ENCODE peak calls at places on chromosomes 7 and 10, in four cellular contexts. C is esophagus squamous epithelium, S is hepatocyte, R is endodermal cell. V is an unnamed sample.

GRCh38 chr7:107697246-107698044 is 36.8 kb downstream of the SLC26A4 start:
- DNase-seq in C (no peak), S (no peak), R (no peak), V (no peak)

GRCh38 chr10:114239117-114239993 is at the start of gene VWA2:
- DNase-seq in C (no peak), S (peak; percentile 80), R (peak; percentile 88), V (no peak)

GRCh38 chr10:57457972-57458512 is 809.7 kb downstream of the IPMK start:
- DNase-seq in C (no peak), S (no peak), R (no peak), V (no peak)

GRCh38 chr10:74083304-74083703 is 67.3 kb downstream of the AP3M1 start:
- DNase-seq in C (no peak), S (no peak), R (no peak), V (no peak)

GRCh38 chr7:107180378-107180777 is 11.6 kb downstream of the HBP1 start:
- DNase-seq in C (no peak), S (peak; percentile 72), R (no peak), V (peak; percentile 69)

GRCh38 chr7:44061645-44062179 is 3.7 kb downstream of the PGAM2 start:
- DNase-seq in C (no peak), S (no peak), R (no peak), V (no peak)

GRCh38 chr10:3439183-3439582 is 266.6 kb upstream of the PITRM1 start:
- DNase-seq in C (no peak), S (no peak), R (no peak), V (no peak)

GRCh38 chr7:131625817-131626372 is 69.5 kb upstream of the PODXL start:
- DNase-seq in C (no peak), S (peak; percentile 71), R (peak; percentile 96), V (peak; percentile 83)

GRCh38 chr7:108581655-108582491 is 12.2 kb downstream of the DNAJB9 start:
- DNase-seq in C (no peak), S (peak; percentile 40), R (peak; percentile 56), V (no peak)

GRCh38 chr7:47375121-47375551 is 206.8 kb downstream of the TNS3 start:
- DNase-seq in C (no peak), S (no peak), R (no peak), V (peak; percentile 19)

GRCh38 chr7:27784399-27785053 is 44.6 kb downstream of the TAX1BP1 start:
- DNase-seq in C (no peak), S (peak; percentile 59), R (no peak), V (peak; percentile 61)

GRCh38 chr7:137755438-137755837 is 91.3 kb downstream of the DGKI start:
- DNase-seq in C (no peak), S (no peak), R (no peak), V (no peak)

GRCh38 chr10:51653025-51653424 is 46.4 kb downstream of the CSTF2T start:
- DNase-seq in C (no peak), S (no peak), R (no peak), V (peak; percentile 65)

GRCh38 chr7:1642291-1642728 is 27.8 kb upstream of the ELFN1 start:
- DNase-seq in C (no peak), S (no peak), R (no peak), V (no peak)

GRCh38 chr10:4059471-4060138 is 274.6 kb upstream of the KLF6 start:
- DNase-seq in C (no peak), S (no peak), R (no peak), V (no peak)

GRCh38 chr10:132163826-132164515 is 22.8 kb upstream of the DPYSL4 start:
- DNase-seq in C (no peak), S (no peak), R (no peak), V (no peak)

GRCh38 chr10:49123981-49124920 is 8.9 kb upstream of the VSTM4 start:
- DNase-seq in C (no peak), S (no peak), R (no peak), V (no peak)

GRCh38 chr7:77415474-77415821 is 701 bp downstream of the GSAP start:
- DNase-seq in C (no peak), S (peak; percentile 28), R (no peak), V (no peak)

GRCh38 chr7:24102988-24103387 is 181.0 kb upstream of the NPY start:
- DNase-seq in C (no peak), S (no peak), R (peak; percentile 73), V (no peak)

GRCh38 chr7:11716185-11716584 is 115.8 kb downstream of the THSD7A start:
- DNase-seq in C (no peak), S (no peak), R (no peak), V (peak; percentile 53)

GRCh38 chr10:33716461-33717267 is 382.2 kb upstream of the NRP1 start:
- DNase-seq in C (no peak), S (no peak), R (no peak), V (no peak)

GRCh38 chr10:100370976-100371706 is 24.1 kb downstream of the SCD start:
- DNase-seq in C (no peak), S (peak; percentile 92), R (peak; percentile 92), V (peak; percentile 94)

GRCh38 chr7:6106140-6106904 is 75.1 kb downstream of the ANKRD61 start:
- DNase-seq in C (no peak), S (no peak), R (no peak), V (peak; percentile 64)

GRCh38 chr7:107972986-107973385 is 30.0 kb downstream of the LAMB1 start:
- DNase-seq in C (no peak), S (no peak), R (no peak), V (no peak)

GRCh38 chr10:86535057-86535882 is 13.7 kb upstream of the WAPL start:
- DNase-seq in C (no peak), S (peak; percentile 81), R (peak; percentile 91), V (peak; percentile 23)

GRCh38 chr10:21687197-21687993 is 153.4 kb downstream of the MLLT10 start:
- DNase-seq in C (no peak), S (no peak), R (no peak), V (peak; percentile 79)

GRCh38 chr10:97185326-97186058 is at the start of gene SLIT1:
- DNase-seq in C (no peak), S (peak; percentile 42), R (peak; percentile 82), V (no peak)

GRCh38 chr7:19928247-19928646 is 154.8 kb upstream of the TMEM196 start:
- DNase-seq in C (no peak), S (no peak), R (no peak), V (no peak)

GRCh38 chr10:122812751-122813150 is 32.9 kb downstream of the CUZD1 start:
- DNase-seq in C (no peak), S (no peak), R (no peak), V (no peak)

GRCh38 chr7:3805151-3805550 is 504.1 kb downstream of the SDK1 start:
- DNase-seq in C (no peak), S (no peak), R (no peak), V (peak; percentile 43)

GRCh38 chr7:133314084-133314483 is 61.2 kb downstream of the EXOC4 start:
- DNase-seq in C (no peak), S (no peak), R (no peak), V (no peak)

DNA sequence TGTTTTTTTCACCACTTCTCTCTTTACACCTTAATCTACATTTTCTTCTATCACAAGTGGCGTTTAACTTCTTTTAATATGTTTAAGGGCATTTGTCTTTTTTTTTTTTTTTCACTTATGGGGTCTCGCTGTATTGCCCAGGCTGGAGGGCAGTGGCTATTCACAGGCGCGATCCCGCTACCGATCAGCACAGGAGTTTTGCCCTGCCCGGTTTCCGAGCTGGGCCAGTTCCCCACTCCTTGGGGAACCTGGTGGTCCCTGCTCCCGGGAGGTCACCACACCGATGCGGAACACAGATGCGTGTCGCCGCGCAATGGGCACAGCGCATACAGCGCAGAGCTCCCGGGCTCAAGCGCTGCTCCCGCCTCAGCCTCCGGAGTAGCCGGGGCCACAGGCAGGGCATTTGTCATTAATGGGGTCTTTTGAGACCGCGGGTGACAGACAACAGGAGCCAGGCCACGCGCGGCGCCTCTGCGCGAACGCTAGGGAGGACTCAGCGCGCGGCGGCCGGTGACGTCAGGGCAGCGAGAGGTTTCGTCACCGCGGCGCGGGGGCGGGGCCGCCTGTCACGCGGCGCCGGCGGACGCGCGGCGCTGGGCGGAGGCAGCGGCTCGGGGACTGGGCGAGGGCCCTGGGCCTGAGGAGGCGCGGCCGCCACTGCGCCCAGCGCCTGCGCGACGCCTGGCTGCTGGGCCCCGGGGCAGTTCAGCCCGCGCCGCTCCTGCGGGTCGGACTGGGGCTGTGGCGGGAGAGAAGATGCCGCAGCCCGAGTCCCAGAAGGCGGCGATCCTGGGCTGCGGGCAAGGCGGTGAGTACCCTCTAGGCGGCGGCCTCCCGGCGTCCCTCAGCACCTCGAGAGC is at the start of gene GALNT11:
- DNase-seq in C (peak; percentile 19), S (peak; percentile 96), R (peak; percentile 91), V (peak; percentile 82)
- TF ChIP-seq CTCF in C (no peak), S (peak; percentile 29), R (peak; percentile 66), V (peak; percentile 34)

DNA sequence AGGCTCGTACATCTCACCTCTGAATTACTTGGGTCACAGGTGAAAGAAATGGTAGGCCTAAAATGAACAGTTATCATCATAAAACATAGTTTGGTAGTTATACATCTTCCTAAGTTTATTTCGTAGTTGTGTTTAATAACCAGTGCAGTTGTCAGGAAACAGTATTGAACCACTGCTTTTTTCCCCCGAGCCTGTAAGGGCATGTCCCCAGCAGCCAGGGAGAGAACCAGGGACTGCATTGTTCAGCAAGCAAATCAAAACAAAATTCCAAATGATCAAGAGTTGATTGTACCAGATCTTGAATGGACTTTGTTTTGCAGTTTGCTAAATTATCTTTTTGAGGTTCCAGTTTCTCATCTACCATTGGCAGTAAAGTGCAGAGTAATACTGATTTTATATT is 2.4 kb downstream of the EIF4H start:
- DNase-seq in C (no peak), S (no peak), R (no peak), V (no peak)
- H3K4me1 ChIP-seq in C (peaks cover 36% of the 10 kb centered on the region), S (peaks cover 47% of the 10 kb centered on the region), R (no peaks in the 10 kb centered on the region), V (peaks cover 16% of the 10 kb centered on the region)

DNA sequence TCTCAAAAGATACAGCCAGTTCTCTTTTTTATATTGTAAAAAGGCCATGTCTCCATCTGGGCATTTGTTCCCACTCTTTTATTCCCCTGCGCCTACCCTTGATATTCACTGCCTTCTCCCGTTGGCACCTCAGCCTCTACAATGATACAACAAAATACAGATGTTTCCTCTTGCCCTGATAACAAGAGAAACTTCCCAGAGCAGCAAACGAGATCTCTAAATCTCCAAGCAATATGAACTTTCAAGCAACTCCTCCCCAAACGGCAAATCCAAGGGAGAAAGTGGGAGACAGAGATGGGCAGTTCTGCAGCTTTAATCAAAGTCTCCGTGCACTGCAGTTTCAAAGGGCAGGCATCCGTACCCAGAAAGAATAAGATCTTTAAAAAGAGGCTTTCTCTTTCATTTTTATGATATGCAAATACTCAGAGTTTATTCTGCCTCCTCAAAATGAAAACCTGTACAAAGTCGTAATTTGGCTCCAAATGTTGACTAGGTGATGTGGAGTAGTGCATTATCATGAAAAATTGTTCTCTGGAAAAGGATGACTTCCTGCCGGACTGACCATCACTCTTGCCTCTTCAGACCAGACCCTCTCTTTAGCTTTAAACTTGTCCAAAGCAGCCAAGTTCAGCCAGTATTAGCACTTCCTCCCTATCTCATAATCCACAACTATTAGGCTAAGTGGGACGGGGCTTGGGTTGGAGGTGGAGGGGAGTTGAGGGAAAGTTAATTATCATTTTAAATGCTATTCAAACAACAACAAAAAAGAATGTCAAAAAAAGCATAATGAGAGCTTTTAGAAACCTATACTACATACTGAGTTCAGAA is 682 bp downstream of the HGF start:
- DNase-seq in C (no peak), S (no peak), R (no peak), V (no peak)
- H3K4me3 ChIP-seq in C (peak overlapping the region; percentile 62), S (peak overlapping the region; percentile 25), R (no peak overlapping the region), V (peak overlapping the region; percentile 76)

DNA sequence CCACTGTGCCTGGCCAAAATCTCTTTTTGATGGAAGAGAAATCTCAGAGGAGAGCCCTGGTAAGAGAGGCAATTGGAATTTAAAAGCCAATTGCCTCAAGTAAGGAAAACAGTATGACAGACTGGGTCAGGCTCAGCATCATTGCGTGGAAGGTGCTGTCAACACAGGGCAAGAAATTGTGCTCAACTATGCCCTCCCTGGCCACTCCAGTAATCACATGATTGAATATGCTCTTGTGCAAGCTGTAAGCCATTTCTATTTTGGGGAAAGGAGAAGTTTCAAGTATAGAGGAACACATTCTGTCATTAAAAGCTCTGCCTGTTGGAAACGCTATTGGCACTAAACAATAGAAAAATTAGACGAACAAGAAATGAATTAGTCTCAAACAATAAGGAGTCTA is 1127.7 kb downstream of the REEP3 start:
- DNase-seq in C (no peak), S (peak; percentile 16), R (peak; percentile 58), V (no peak)
- TF ChIP-seq CTCF in C (no peak), S (no peak), R (peak; percentile 60), V (no peak)

V was measured in fibroblast of lung.